ENCODE peak calls at places on chromosomes 7 and 10, in four cellular contexts. I is AG10803, K is cardiac fibroblast, U is cardiac muscle cell. X is an unnamed sample.

GRCh38 chr7:128210036-128210347 is 31.1 kb upstream of the LEP start:
- DNase-seq in I (no peak), K (no peak), U (no peak), X (no peak)

GRCh38 chr10:119489572-119490326 is 52.8 kb downstream of the RGS10 start:
- DNase-seq in I (peak; percentile 17), K (peak; percentile 48), U (peak; percentile 51), X (no peak)

GRCh38 chr7:135510603-135511183 is 791 bp upstream of the CNOT4 start:
- DNase-seq in I (peak; percentile 33), K (peak; percentile 45), U (peak; percentile 32), X (no peak)

GRCh38 chr10:103842605-103843004 is 12.8 kb downstream of the SH3PXD2A start:
- DNase-seq in I (no peak), K (no peak), U (no peak), X (no peak)

GRCh38 chr10:131708225-131708624 is 192.6 kb upstream of the PPP2R2D start:
- DNase-seq in I (no peak), K (no peak), U (no peak), X (no peak)

GRCh38 chr10:108801775-108802516 is 1121.4 kb downstream of the XPNPEP1 start:
- DNase-seq in I (peak; percentile 71), K (peak; percentile 5), U (no peak), X (no peak)

GRCh38 chr7:41994046-41994745 is 242.8 kb downstream of the GLI3 start:
- DNase-seq in I (no peak), K (no peak), U (peak; percentile 14), X (no peak)

GRCh38 chr7:106598663-106599342 is 62.2 kb downstream of the CCDC71L start:
- DNase-seq in I (peak; percentile 57), K (peak; percentile 72), U (peak; percentile 79), X (no peak)

GRCh38 chr7:2734761-2735571 is 47.0 kb downstream of the AMZ1 start:
- DNase-seq in I (no peak), K (no peak), U (no peak), X (no peak)

GRCh38 chr10:59096631-59097030 is 79.8 kb upstream of the PHYHIPL start:
- DNase-seq in I (no peak), K (no peak), U (no peak), X (no peak)

GRCh38 chr10:123097039-123097438 is 38.7 kb upstream of the HMX3 start:
- DNase-seq in I (no peak), K (no peak), U (no peak), X (no peak)

GRCh38 chr7:51014811-51015210 is 232.1 kb upstream of the GRB10 start:
- DNase-seq in I (no peak), K (no peak), U (no peak), X (no peak)

GRCh38 chr7:41244246-41244645 is 458.6 kb downstream of the INHBA start:
- DNase-seq in I (peak; percentile 9), K (no peak), U (no peak), X (no peak)

GRCh38 chr10:113003032-113003431 is 53.0 kb downstream of the TCF7L2 start:
- DNase-seq in I (no peak), K (no peak), U (no peak), X (no peak)

GRCh38 chr10:94062611-94063010 is 68.9 kb downstream of the PLCE1 start:
- DNase-seq in I (no peak), K (peak; percentile 32), U (peak; percentile 47), X (no peak)

GRCh38 chr7:7870590-7870989 is 98.0 kb upstream of the GLCCI1 start:
- DNase-seq in I (no peak), K (no peak), U (no peak), X (no peak)

GRCh38 chr10:80462986-80463741 is 9.1 kb downstream of the TSPAN14 start:
- DNase-seq in I (peak; percentile 75), K (no peak), U (no peak), X (no peak)

GRCh38 chr7:37352974-37353948 is 95.4 kb downstream of the ELMO1 start:
- DNase-seq in I (no peak), K (no peak), U (no peak), X (no peak)

GRCh38 chr10:15344876-15345285 is 26.2 kb downstream of the FAM171A1 start:
- DNase-seq in I (peak; percentile 34), K (peak; percentile 93), U (peak; percentile 97), X (no peak)

GRCh38 chr7:131231381-131232220 is 96.1 kb upstream of the MKLN1 start:
- DNase-seq in I (peak; percentile 75), K (peak; percentile 70), U (peak; percentile 76), X (no peak)

GRCh38 chr7:22613466-22613865 is 113.5 kb upstream of the STEAP1B start:
- DNase-seq in I (peak; percentile 83), K (no peak), U (no peak), X (no peak)

GRCh38 chr7:25820432-25821040 is 331.5 kb upstream of the NFE2L3 start:
- DNase-seq in I (no peak), K (no peak), U (no peak), X (no peak)

GRCh38 chr10:12333382-12334185 is 15.8 kb upstream of the CAMK1D start:
- DNase-seq in I (peak; percentile 98), K (peak; percentile 91), U (peak; percentile 92), X (peak; percentile 94)

GRCh38 chr10:44167752-44168151 is 217.1 kb downstream of the CXCL12 start:
- DNase-seq in I (no peak), K (no peak), U (no peak), X (no peak)

GRCh38 chr7:75762350-75762917 is 9.6 kb downstream of the CCL26 start:
- DNase-seq in I (peak; percentile 81), K (peak; percentile 86), U (peak; percentile 86), X (no peak)
- TF ChIP-seq CTCF in I (peak; percentile 94), K (peak; percentile 70), U (peak; percentile 77), X (peak; percentile 69)

DNA sequence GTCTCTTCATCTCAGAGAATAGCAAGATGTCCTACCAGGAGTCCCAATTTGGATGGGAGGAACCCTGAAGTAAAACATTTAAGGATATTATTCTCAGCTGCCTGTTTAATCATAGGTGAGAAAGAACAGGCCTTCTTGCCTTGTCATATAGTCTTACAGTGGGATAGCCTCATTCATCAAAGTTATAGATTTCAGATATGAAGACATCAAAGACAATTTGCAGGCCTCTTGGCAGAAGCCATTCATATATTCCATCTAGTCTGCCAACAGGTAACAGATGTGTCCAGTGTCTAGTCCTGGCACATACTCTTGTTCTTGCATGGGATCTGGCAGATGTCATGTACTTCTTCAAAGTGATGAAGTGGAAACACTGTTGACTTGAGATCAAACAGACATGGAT is 601.3 kb upstream of the GHITM start:
- DNase-seq in I (no peak), K (no peak), U (no peak), X (no peak)
- H3K4me3 ChIP-seq in I (no peak overlapping the region), K (no peak overlapping the region), U (no peak overlapping the region), X (no peak overlapping the region)

GRCh38 chr10:102405632-102406031 is 10.1 kb downstream of the NFKB2 start:
- DNase-seq in I (no peak), K (no peak), U (no peak), X (no peak)
- TF ChIP-seq CTCF in I (no peak), K (no peak), U (no peak), X (no peak)

DNA sequence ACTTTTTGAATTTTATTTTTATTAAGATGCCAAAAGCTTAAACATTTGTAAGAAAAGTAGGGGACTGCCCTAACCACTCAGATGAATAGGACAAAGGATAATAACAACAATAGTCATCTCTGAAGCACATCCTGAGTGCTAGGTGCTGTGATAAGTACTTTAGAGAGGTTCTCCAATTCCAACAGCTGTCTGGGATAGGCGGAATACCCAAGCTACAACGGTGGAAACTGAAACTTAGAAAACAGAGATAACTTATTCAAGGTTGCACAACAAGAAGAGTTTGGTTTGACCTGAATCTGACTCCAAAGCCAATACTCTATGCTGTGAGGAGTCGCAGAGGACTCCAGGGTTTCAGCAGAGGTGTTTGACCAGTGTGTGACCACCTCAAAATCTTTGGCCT is 2.0 kb downstream of the RTKN2 start:
- DNase-seq in I (no peak), K (no peak), U (no peak), X (no peak)
- H3K4me3 ChIP-seq in I (no peak overlapping the region), K (no peak overlapping the region), U (no peak overlapping the region), X (no peak overlapping the region)

GRCh38 chr7:66899552-66900280 is 21.3 kb upstream of the TMEM248 start:
- DNase-seq in I (no peak), K (no peak), U (no peak), X (no peak)

GRCh38 chr7:66896441-66896840 is 24.6 kb upstream of the TMEM248 start:
- DNase-seq in I (no peak), K (no peak), U (no peak), X (no peak)

DNA sequence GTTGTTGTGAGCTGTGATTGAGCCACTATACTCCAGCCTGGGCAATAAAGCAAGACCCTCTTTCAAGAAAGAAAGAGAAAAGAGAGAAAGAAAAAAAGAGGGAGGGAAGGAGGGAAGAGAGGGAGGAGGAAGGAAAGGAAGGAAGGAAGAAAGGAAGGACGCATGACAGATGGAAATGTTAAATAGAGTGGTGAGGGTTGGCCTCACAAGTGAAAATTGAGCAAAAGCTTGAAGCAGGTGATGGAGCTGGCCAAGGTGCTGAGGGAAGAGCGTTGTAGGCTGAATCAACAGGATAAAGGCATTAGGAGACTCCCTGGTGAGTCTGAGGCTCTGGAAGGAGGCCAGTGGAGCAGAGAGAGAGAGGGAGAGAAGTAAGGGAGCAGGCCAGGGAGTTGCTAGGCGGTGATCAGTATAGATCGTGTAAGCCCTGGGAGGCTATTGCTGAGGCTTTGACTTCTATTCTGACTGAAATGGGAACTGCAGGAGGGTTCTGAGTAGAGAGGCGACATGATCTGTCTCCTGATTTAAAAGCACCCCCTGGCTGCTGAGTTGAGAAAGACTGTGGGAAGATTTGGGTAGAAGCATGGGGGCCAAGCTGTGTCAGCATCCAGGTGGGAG is 26.5 kb upstream of the TMEM248 start:
- DNase-seq in I (peak; percentile 9), K (peak; percentile 20), U (peak; percentile 50), X (no peak)
- TF ChIP-seq CTCF in I (no peak), K (no peak), U (no peak), X (no peak)

GRCh38 chr10:521844-522243 is 167.6 kb downstream of the DIP2C start:
- DNase-seq in I (no peak), K (no peak), U (no peak), X (no peak)
- H3K4me3 ChIP-seq in I (no peak overlapping the region), K (no peak overlapping the region), U (no peak overlapping the region), X (no peak overlapping the region)

GRCh38 chr7:72234086-72234485 is 178.1 kb downstream of the CALN1 start:
- DNase-seq in I (no peak), K (no peak), U (no peak), X (no peak)
- TF ChIP-seq CTCF in I (no peak), K (no peak), U (no peak), X (no peak)

DNA sequence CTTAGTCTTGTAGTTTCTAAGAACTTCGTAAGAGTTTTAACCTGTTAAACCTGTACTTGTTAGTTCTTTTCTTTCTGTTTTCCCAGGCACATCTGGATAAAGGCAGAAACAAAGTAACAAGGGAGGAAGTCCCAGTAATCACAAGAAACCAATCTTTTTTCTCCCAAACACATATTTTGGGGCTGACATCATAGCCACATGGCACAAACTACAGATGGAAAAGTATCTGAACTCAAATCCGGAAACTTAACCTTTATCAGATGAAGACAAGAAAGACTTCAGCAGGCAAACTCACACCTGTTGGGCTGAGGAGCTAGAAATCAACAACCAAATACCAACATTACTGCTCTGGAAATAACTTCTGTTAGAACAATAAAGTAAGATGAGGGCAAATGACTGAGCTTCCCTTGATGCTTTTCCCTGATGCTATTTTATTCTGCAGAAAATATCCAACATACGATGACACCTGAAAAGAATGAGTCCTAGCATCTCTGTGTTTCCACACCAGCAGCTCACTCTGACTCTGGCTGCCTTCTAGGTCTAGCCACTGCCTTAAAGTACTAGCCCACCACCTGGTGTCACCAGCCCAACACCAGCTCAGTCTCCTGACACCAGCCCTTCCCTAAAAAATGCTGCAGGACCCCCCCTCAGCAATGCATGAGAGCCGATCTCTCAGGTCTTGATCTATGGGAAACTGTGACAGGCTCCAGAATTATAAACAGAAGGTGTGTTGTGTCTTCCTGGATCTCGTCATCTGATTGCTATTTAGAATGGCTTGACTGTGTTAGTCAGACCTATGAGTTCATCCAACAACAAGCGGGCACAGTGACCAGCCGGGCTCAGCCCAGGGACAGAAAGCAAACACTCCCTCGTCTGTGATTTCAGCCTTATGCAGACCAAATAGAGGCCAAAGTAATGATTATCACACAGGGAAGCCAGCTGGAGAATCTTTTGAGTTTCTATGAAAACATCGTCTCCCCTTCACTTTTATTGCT is 66.8 kb downstream of the CUBN start:
- DNase-seq in I (peak; percentile 89), K (peak; percentile 75), U (peak; percentile 75), X (peak; percentile 33)
- H3K4me3 ChIP-seq in I (peak overlapping the region; percentile 18), K (no peak overlapping the region), U (no peak overlapping the region), X (no peak overlapping the region)

X was measured in AG04449.